ENCODE peak calls at places on chromosomes 7 and 10, in four cellular contexts. X is H9, R is mesendoderm, W is H1. P is an unnamed sample. For H3K79me2, the result is how much of the 10 kb centered on the place peaks cover.

GRCh38 chr7:30755384-30756154 is 3.6 kb downstream of the INMT start:
- DNase-seq in R (no peak), X (no peak), W (no peak), P (no peak)

GRCh38 chr7:36407636-36408550 is 18.2 kb downstream of the ANLN start:
- DNase-seq in W (no peak), X (no peak), R (no peak), P (no peak)

GRCh38 chr10:4215485-4215884 is 430.5 kb upstream of the KLF6 start:
- DNase-seq in W (no peak), X (no peak), R (no peak), P (no peak)

GRCh38 chr10:86663576-86664369 is 4.5 kb upstream of the LDB3 start:
- DNase-seq in R (no peak), X (no peak), W (no peak), P (no peak)

GRCh38 chr10:45418859-45419672 is 45.0 kb downstream of the ALOX5 start:
- DNase-seq in R (peak), X (peak), W (peak), P (peak)

GRCh38 chr10:31204090-31204489 is 114.9 kb upstream of the ZEB1 start:
- DNase-seq in R (no peak), W (no peak), X (no peak), P (no peak)

GRCh38 chr10:119687192-119688032 is 36.2 kb downstream of the BAG3 start:
- DNase-seq in X (peak), R (peak), W (peak), P (no peak)

GRCh38 chr7:33845991-33846509 is 59.3 kb upstream of the BMPER start:
- DNase-seq in X (no peak), R (no peak), W (no peak), P (no peak)

GRCh38 chr7:122143376-122143750 is 686 bp downstream of the AASS start:
- DNase-seq in R (peak), W (no peak), X (no peak), P (peak)

GRCh38 chr7:111362660-111363059 is 199.6 kb downstream of the IMMP2L start:
- DNase-seq in W (no peak), X (no peak), R (peak), P (no peak)

GRCh38 chr7:91876391-91877133 is 3.9 kb downstream of the MTERF1 start:
- DNase-seq in W (no peak), R (peak), X (no peak), P (no peak)

GRCh38 chr7:51141451-51141971 is 175.1 kb downstream of the COBL start:
- DNase-seq in R (peak), X (no peak), W (peak), P (no peak)

GRCh38 chr10:110684800-110685446 is 40.8 kb downstream of the RBM20 start:
- DNase-seq in W (no peak), R (no peak), X (peak), P (no peak)

GRCh38 chr10:44922021-44922420 is 10.9 kb downstream of the TMEM72 start:
- DNase-seq in X (no peak), R (no peak), W (no peak), P (no peak)

GRCh38 chr10:115572740-115573455 is 479.7 kb downstream of the ATRNL1 start:
- DNase-seq in W (peak), X (peak), R (peak), P (no peak)

GRCh38 chr10:90481326-90481923 is 376.4 kb downstream of the HTR7 start:
- DNase-seq in W (no peak), R (no peak), X (no peak), P (no peak)

GRCh38 chr7:40175725-40176510 is 41.1 kb downstream of the SUGCT start:
- DNase-seq in X (no peak), W (peak), R (no peak), P (no peak)

GRCh38 chr10:30553625-30554442 is 75.7 kb downstream of the LYZL2 start:
- DNase-seq in W (peak), R (peak), X (peak), P (peak)

GRCh38 chr10:114389429-114389828 is 14.9 kb downstream of the AFAP1L2 start:
- DNase-seq in R (no peak), X (no peak), W (no peak), P (peak)

GRCh38 chr10:132057191-132057681 is 8.5 kb upstream of the JAKMIP3 start:
- DNase-seq in X (no peak), R (no peak), W (no peak), P (no peak)

GRCh38 chr7:140402178-140402835 is 1.6 kb upstream of the RAB19 start:
- DNase-seq in R (no peak), W (no peak), X (no peak), P (peak)

GRCh38 chr10:11899067-11899876 is 76.1 kb downstream of the PROSER2 start:
- DNase-seq in X (no peak), R (no peak), W (no peak), P (no peak)

GRCh38 chr10:34813626-34814227 is 1.4 kb downstream of the PARD3 start:
- DNase-seq in R (peak), X (no peak), W (no peak), P (peak)

GRCh38 chr7:157477550-157478212 is 140.9 kb downstream of the DNAJB6 start:
- DNase-seq in W (peak), X (peak), R (no peak), P (no peak)

GRCh38 chr7:122885583-122886356 is 490 bp downstream of the CADPS2 start:
- DNase-seq in X (peak), R (peak), W (peak), P (peak)

GRCh38 chr7:158617737-158618128 is 30.1 kb upstream of the PTPRN2 start:
- DNase-seq in R (no peak), W (no peak), X (peak), P (no peak)

GRCh38 chr10:44386546-44387052 is 1.7 kb upstream of the CXCL12 start:
- DNase-seq in X (peak), R (peak), W (peak), P (peak)

GRCh38 chr7:23357190-23358093 is 58.3 kb downstream of the MALSU1 start:
- DNase-seq in X (no peak), W (no peak), R (peak), P (peak)

GRCh38 chr10:43897765-43898419 is 249.2 kb upstream of the ZNF32 start:
- DNase-seq in X (peak), W (no peak), R (no peak), P (no peak)

GRCh38 chr7:22109761-22110160 is 164.1 kb upstream of the CDCA7L start:
- DNase-seq in R (peak), X (peak), W (peak), P (peak)

GRCh38 chr10:117226813-117227451 is 14.0 kb upstream of the SLC18A2 start:
- DNase-seq in W (peak), R (peak), X (peak), P (peak)

GRCh38 chr7:29042893-29043292 is 84.8 kb upstream of the TRIL start:
- DNase-seq in R (no peak), X (no peak), W (no peak), P (no peak)

GRCh38 chr10:62772186-62772950 is 32.2 kb upstream of the ADO start:
- DNase-seq in X (no peak), W (no peak), R (no peak), P (no peak)

GRCh38 chr7:129103561-129104324 is 40.8 kb upstream of the TSPAN33 start:
- DNase-seq in X (no peak), W (no peak), R (no peak), P (no peak)

GRCh38 chr10:29243750-29244149 is 45.1 kb upstream of the LYZL1 start:
- DNase-seq in W (peak), X (peak), R (peak), P (peak)

GRCh38 chr7:71198887-71199286 is 66.9 kb downstream of the GALNT17 start:
- DNase-seq in R (no peak), X (no peak), W (no peak), P (no peak)

GRCh38 chr10:113168560-113168959 is 218.5 kb downstream of the TCF7L2 start:
- DNase-seq in X (no peak), W (no peak), R (no peak), P (peak)

GRCh38 chr7:129394982-129395906 is 39.0 kb upstream of the STRIP2 start:
- DNase-seq in R (no peak), X (no peak), W (no peak), P (no peak)

GRCh38 chr7:150337659-150338081 is 3.8 kb downstream of the RARRES2 start:
- DNase-seq in W (no peak), X (no peak), R (no peak), P (no peak)

DNA sequence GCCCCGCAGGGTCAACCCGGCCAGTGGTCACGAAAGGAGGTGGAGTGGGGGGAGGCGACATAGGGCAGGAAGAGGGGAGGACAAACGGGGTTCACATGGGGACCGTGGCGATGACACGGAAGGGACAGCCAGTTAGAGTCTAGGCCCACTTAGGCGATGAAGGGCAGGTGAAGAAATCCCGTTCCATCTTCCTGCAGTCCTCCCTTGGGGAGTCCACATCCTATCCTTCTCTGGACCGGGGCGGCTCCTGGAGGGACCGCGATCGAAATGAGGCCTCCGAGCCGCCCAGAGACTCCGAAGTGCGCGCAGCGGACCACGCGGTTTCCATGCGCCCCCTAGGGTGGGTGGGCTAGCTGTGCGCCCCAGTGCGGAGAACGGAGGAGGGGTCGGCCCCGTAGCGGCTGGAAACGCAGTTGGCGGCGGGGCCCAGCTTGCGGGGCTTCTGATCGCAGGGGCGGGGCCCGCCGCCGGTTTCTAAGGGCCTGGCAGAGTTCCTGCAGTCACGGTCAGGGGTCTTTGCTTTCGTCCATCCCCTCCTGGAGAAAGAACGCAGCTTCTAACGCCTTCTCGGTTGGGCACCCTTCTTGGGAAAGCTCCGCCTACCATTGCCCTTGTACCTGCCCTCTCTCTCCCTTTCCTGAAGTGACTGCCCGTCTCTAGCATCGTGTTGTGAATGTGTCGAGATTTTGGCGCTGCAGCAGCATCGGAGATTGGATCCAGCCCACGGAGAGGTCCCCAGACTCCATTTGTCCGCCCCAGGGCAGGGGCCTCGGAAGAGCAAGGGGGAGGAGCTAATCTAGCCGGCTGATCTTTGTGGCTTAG is 17.9 kb upstream of the TMEM225B start:
- DNase-seq in W (peak), X (peak), R (peak), P (no peak)
- H3K18ac ChIP-seq in W (peak), X (peak), R (no peak), P (no peak)

GRCh38 chr7:47350425-47350824 is 231.5 kb downstream of the TNS3 start:
- DNase-seq in X (no peak), W (no peak), R (no peak), P (no peak)
- H3K23ac ChIP-seq in X (no peak), W (no peak), R (no peak), P (no peak)

DNA sequence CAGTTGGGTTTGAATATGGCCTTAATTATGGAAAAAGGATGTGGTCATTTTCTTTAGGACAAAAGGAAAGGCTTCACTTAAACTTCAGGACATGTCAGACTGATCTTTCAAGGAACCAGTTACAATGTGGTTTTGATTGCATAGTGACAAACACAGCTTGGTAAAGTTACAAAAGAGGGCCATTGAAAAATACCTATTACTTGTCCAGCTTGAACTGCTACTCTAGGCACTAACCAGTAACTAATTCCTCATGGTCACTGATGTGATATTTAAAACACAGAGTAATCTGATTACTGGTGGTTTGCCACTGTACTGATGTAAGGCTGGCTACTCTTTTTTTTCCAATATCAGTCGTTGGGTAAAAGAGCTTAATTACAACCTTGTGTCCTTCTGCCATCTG is 22.6 kb downstream of the TES start:
- DNase-seq in X (no peak), R (no peak), W (no peak), P (no peak)
- H3K79me2 ChIP-seq in X (under half), R (under half), W (under half), P (under half)

GRCh38 chr7:94687810-94688209 is 31.9 kb upstream of the SGCE start:
- DNase-seq in X (no peak), W (no peak), R (peak), P (peak)
- H3K18ac ChIP-seq in X (no peak), W (no peak), R (no peak), P (no peak)

P was measured in trophoblast cell.